ENCODE peak calls at places on chromosomes 11 and 22, in seven cellular contexts. One of them, this sample, is unnamed.

GRCh38 chr11:108278546-108278945 is 55.7 kb downstream of the ATM start:
- DNase-seq in left ventricle myocardium inferior: no peak
- DNase-seq in IMR-90: peak; percentile 2
- DNase-seq in heart left ventricle: no peak
- DNase-seq in lower lobe of right lung: no peak
- DNase-seq in H9: peak; percentile 28
- DNase-seq in aorta: no peak
- DNase-seq in this sample: peak; percentile 22

GRCh38 chr11:125214466-125215204 is 50.1 kb downstream of the PKNOX2 start:
- DNase-seq in left ventricle myocardium inferior: peak; percentile 48
- DNase-seq in IMR-90: no peak
- DNase-seq in heart left ventricle: no peak
- DNase-seq in lower lobe of right lung: no peak
- DNase-seq in H9: no peak
- DNase-seq in aorta: peak; percentile 65
- DNase-seq in this sample: peak; percentile 27

GRCh38 chr11:128235446-128235845 is 351.9 kb downstream of the ETS1 start:
- DNase-seq in left ventricle myocardium inferior: no peak
- DNase-seq in IMR-90: no peak
- DNase-seq in heart left ventricle: no peak
- DNase-seq in lower lobe of right lung: no peak
- DNase-seq in H9: no peak
- DNase-seq in aorta: no peak
- DNase-seq in this sample: no peak

GRCh38 chr11:2586091-2586792 is 113.6 kb downstream of the KCNQ1OT1 start:
- DNase-seq in left ventricle myocardium inferior: peak; percentile 9
- DNase-seq in IMR-90: no peak
- DNase-seq in heart left ventricle: peak; percentile 19
- DNase-seq in lower lobe of right lung: peak; percentile 30
- DNase-seq in H9: peak; percentile 14
- DNase-seq in aorta: peak; percentile 55
- DNase-seq in this sample: peak; percentile 15

GRCh38 chr22:23906641-23907040 is 12.5 kb downstream of the MIF start:
- DNase-seq in left ventricle myocardium inferior: no peak
- DNase-seq in IMR-90: no peak
- DNase-seq in heart left ventricle: no peak
- DNase-seq in lower lobe of right lung: no peak
- DNase-seq in H9: no peak
- DNase-seq in aorta: no peak
- DNase-seq in this sample: no peak

GRCh38 chr11:113022267-113022666 is 61.0 kb downstream of the NCAM1 start:
- DNase-seq in left ventricle myocardium inferior: no peak
- DNase-seq in IMR-90: no peak
- DNase-seq in heart left ventricle: no peak
- DNase-seq in lower lobe of right lung: no peak
- DNase-seq in H9: no peak
- DNase-seq in aorta: no peak
- DNase-seq in this sample: no peak

GRCh38 chr11:85040166-85040565 is 587.0 kb downstream of the DLG2 start:
- DNase-seq in left ventricle myocardium inferior: no peak
- DNase-seq in IMR-90: peak; percentile 40
- DNase-seq in heart left ventricle: no peak
- DNase-seq in lower lobe of right lung: no peak
- DNase-seq in H9: no peak
- DNase-seq in aorta: no peak
- DNase-seq in this sample: no peak

GRCh38 chr22:39598017-39598965 is 27.7 kb downstream of the CACNA1I start:
- DNase-seq in left ventricle myocardium inferior: no peak
- DNase-seq in IMR-90: no peak
- DNase-seq in heart left ventricle: no peak
- DNase-seq in lower lobe of right lung: peak; percentile 70
- DNase-seq in H9: peak; percentile 95
- DNase-seq in aorta: no peak
- DNase-seq in this sample: no peak

GRCh38 chr11:46277313-46277622 is 194 bp upstream of the CREB3L1 start:
- DNase-seq in left ventricle myocardium inferior: no peak
- DNase-seq in IMR-90: peak; percentile 62
- DNase-seq in heart left ventricle: no peak
- DNase-seq in lower lobe of right lung: no peak
- DNase-seq in H9: no peak
- DNase-seq in aorta: no peak
- DNase-seq in this sample: no peak

GRCh38 chr11:64216879-64217278 is 9.1 kb downstream of the TRPT1 start:
- DNase-seq in left ventricle myocardium inferior: no peak
- DNase-seq in IMR-90: no peak
- DNase-seq in heart left ventricle: no peak
- DNase-seq in lower lobe of right lung: no peak
- DNase-seq in H9: no peak
- DNase-seq in aorta: no peak
- DNase-seq in this sample: no peak

GRCh38 chr11:85029964-85030363 is 597.2 kb downstream of the DLG2 start:
- DNase-seq in left ventricle myocardium inferior: no peak
- DNase-seq in IMR-90: peak; percentile 60
- DNase-seq in heart left ventricle: no peak
- DNase-seq in lower lobe of right lung: no peak
- DNase-seq in H9: no peak
- DNase-seq in aorta: no peak
- DNase-seq in this sample: no peak

GRCh38 chr11:12818333-12819015 is 144.3 kb downstream of the TEAD1 start:
- DNase-seq in left ventricle myocardium inferior: peak; percentile 42
- DNase-seq in IMR-90: peak; percentile 89
- DNase-seq in heart left ventricle: peak; percentile 59
- DNase-seq in lower lobe of right lung: no peak
- DNase-seq in H9: no peak
- DNase-seq in aorta: no peak
- DNase-seq in this sample: no peak

GRCh38 chr22:35409783-35410662 is 10.1 kb downstream of the MCM5 start:
- DNase-seq in left ventricle myocardium inferior: no peak
- DNase-seq in IMR-90: no peak
- DNase-seq in heart left ventricle: peak; percentile 48
- DNase-seq in lower lobe of right lung: peak; percentile 80
- DNase-seq in H9: no peak
- DNase-seq in aorta: no peak
- DNase-seq in this sample: no peak

GRCh38 chr11:134170909-134171281 is 52.9 kb downstream of the NCAPD3 start:
- DNase-seq in left ventricle myocardium inferior: no peak
- DNase-seq in IMR-90: peak; percentile 47
- DNase-seq in heart left ventricle: no peak
- DNase-seq in lower lobe of right lung: no peak
- DNase-seq in H9: no peak
- DNase-seq in aorta: no peak
- DNase-seq in this sample: no peak

GRCh38 chr11:50164050-50164449 is 131.4 kb downstream of the OR4C45 start:
- DNase-seq in left ventricle myocardium inferior: no peak
- DNase-seq in IMR-90: no peak
- DNase-seq in heart left ventricle: no peak
- DNase-seq in lower lobe of right lung: no peak
- DNase-seq in H9: no peak
- DNase-seq in aorta: no peak
- DNase-seq in this sample: no peak
- H3K9me3 ChIP-seq in left ventricle myocardium inferior: peaks cover 4% of the 10 kb centered on the region
- H3K9me3 ChIP-seq in IMR-90: peaks cover 14% of the 10 kb centered on the region
- H3K9me3 ChIP-seq in heart left ventricle: no peaks in the 10 kb centered on the region
- H3K9me3 ChIP-seq in lower lobe of right lung: no peaks in the 10 kb centered on the region
- H3K9me3 ChIP-seq in H9: peaks cover 90% of the 10 kb centered on the region
- H3K9me3 ChIP-seq in aorta: peaks cover 2% of the 10 kb centered on the region
- H3K9me3 ChIP-seq in this sample: no peaks in the 10 kb centered on the region

GRCh38 chr11:89667001-89667400 is 43.1 kb upstream of the TRIM77 start:
- DNase-seq in left ventricle myocardium inferior: no peak
- DNase-seq in IMR-90: no peak
- DNase-seq in heart left ventricle: no peak
- DNase-seq in lower lobe of right lung: no peak
- DNase-seq in H9: no peak
- DNase-seq in aorta: no peak
- DNase-seq in this sample: no peak
- H3K4me1 ChIP-seq in left ventricle myocardium inferior: no peaks in the 10 kb centered on the region
- H3K4me1 ChIP-seq in IMR-90: no peaks in the 10 kb centered on the region
- H3K4me1 ChIP-seq in heart left ventricle: no peaks in the 10 kb centered on the region
- H3K4me1 ChIP-seq in lower lobe of right lung: no peaks in the 10 kb centered on the region
- H3K4me1 ChIP-seq in H9: no peaks in the 10 kb centered on the region
- H3K4me1 ChIP-seq in aorta: no peaks in the 10 kb centered on the region
- H3K4me1 ChIP-seq in this sample: no peaks in the 10 kb centered on the region

DNA sequence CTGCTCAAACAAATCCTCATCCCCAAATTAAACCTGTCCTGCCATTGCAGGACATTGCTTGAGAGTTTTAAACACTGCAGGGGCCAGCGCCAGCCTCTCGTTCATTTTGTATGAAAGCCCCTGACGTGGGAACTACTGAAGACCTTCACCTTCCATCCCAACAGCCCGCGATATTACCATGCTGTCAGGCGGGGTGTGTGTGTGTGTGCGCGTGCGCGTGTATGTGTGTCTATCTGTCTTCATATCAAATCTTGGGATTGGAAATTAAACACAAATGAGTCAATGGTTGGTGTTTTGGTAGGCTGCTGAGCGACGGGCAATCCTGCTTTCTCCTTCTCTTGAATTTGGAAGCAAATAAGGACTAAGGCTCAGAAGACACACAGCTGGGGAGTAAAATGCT is 776.9 kb downstream of the TBC1D22A start:
- DNase-seq in left ventricle myocardium inferior: no peak
- DNase-seq in IMR-90: no peak
- DNase-seq in heart left ventricle: no peak
- DNase-seq in lower lobe of right lung: no peak
- DNase-seq in H9: no peak
- DNase-seq in aorta: no peak
- DNase-seq in this sample: no peak
- H3K9me3 ChIP-seq in left ventricle myocardium inferior: peaks cover 16% of the 10 kb centered on the region
- H3K9me3 ChIP-seq in IMR-90: peaks cover 34% of the 10 kb centered on the region
- H3K9me3 ChIP-seq in heart left ventricle: peaks cover 8% of the 10 kb centered on the region
- H3K9me3 ChIP-seq in lower lobe of right lung: no peaks in the 10 kb centered on the region
- H3K9me3 ChIP-seq in H9: peaks cover 73% of the 10 kb centered on the region
- H3K9me3 ChIP-seq in aorta: peaks cover 2% of the 10 kb centered on the region
- H3K9me3 ChIP-seq in this sample: no peaks in the 10 kb centered on the region

DNA sequence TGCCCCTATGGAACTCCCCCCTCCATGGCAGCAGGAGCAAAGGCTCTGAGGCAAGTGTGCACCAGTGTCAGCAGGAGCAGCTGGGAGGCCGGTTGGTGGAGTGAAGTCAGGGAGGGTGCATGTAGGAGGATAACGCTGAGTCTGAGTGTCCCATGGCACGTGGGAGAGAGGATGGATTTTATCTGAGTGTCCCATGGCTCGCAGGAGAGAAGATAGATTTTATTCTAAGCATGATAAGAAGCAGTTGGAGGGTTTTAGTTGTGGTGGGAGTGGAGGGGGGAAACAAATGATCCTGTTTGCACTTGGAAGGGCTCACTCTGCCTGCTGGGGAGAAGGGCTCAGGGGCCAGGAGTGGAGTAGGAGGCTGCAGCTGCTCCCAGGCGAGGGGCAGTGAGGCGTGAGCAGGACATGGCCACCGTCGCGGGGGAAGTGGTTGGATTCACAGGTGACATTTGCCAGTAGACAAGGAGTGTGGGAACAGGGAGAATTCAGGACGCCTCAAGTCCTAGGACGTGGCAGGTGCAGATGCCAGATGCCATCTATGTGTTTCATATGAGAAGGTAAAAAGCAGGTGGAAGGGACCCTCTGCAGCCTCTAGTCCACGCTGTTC is 33.6 kb upstream of the PARVG start:
- DNase-seq in left ventricle myocardium inferior: no peak
- DNase-seq in IMR-90: no peak
- DNase-seq in heart left ventricle: no peak
- DNase-seq in lower lobe of right lung: no peak
- DNase-seq in H9: no peak
- DNase-seq in aorta: peak; percentile 34
- DNase-seq in this sample: no peak
- H3K4me1 ChIP-seq in left ventricle myocardium inferior: peaks cover 40% of the 10 kb centered on the region
- H3K4me1 ChIP-seq in IMR-90: peaks cover 16% of the 10 kb centered on the region
- H3K4me1 ChIP-seq in heart left ventricle: peaks cover 24% of the 10 kb centered on the region
- H3K4me1 ChIP-seq in lower lobe of right lung: peaks cover 5% of the 10 kb centered on the region
- H3K4me1 ChIP-seq in H9: peaks cover 25% of the 10 kb centered on the region
- H3K4me1 ChIP-seq in aorta: no peaks in the 10 kb centered on the region
- H3K4me1 ChIP-seq in this sample: no peaks in the 10 kb centered on the region

GRCh38 chr11:103727262-103727661 is 309.2 kb upstream of the DDI1 start:
- DNase-seq in left ventricle myocardium inferior: no peak
- DNase-seq in IMR-90: no peak
- DNase-seq in heart left ventricle: no peak
- DNase-seq in lower lobe of right lung: no peak
- DNase-seq in H9: no peak
- DNase-seq in aorta: no peak
- DNase-seq in this sample: no peak
- H3K9me3 ChIP-seq in left ventricle myocardium inferior: peaks cover 17% of the 10 kb centered on the region
- H3K9me3 ChIP-seq in IMR-90: no peaks in the 10 kb centered on the region
- H3K9me3 ChIP-seq in heart left ventricle: no peaks in the 10 kb centered on the region
- H3K9me3 ChIP-seq in lower lobe of right lung: no peaks in the 10 kb centered on the region
- H3K9me3 ChIP-seq in H9: peaks cover 15% of the 10 kb centered on the region
- H3K9me3 ChIP-seq in aorta: no peaks in the 10 kb centered on the region
- H3K9me3 ChIP-seq in this sample: no peaks in the 10 kb centered on the region

DNA sequence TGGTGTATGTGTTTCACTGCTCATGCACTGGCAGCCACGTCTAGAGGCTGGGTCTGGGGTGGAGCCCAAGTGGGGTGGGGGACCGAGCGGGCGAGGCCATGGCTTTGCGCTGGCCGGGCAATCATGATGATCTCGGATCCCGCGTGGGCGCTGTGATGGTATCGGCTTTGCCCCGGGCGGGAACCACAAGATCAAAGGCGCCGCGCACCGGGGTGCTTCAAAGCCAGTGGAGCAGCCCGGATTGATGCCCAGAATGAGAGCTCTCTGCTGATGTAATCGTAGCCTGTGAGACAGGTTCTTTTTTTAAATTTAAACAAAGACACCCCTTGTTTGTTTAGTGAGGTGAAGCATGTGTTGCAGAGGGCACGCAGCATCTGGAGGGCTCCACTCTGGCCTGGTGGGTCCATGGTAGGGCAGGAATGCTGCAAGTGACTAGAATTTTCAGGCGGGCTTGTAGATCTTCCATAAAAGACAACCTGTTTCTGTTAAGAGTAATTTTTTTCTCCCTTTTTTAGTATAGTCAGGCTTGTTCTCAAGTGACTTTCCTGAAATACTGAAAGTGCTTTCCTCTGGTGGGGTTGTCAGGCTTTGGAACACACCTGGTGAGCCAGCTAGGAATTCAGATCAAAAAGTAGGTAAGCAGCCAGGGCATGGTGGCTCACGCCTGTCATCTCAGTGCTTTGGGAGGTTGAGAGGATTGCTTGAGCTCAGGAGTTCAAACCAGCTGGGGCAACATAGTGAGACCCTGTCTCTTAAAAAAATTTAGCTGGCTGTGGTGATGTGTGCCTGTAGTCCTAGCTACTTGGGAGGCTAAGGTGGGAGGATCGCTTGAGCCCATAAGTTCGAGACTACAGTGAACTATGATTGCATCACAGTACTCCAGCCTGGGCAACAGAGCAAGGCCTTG is 40.7 kb downstream of the ZNRF3 start:
- DNase-seq in left ventricle myocardium inferior: no peak
- DNase-seq in IMR-90: no peak
- DNase-seq in heart left ventricle: peak; percentile 36
- DNase-seq in lower lobe of right lung: peak; percentile 79
- DNase-seq in H9: no peak
- DNase-seq in aorta: peak; percentile 78
- DNase-seq in this sample: no peak
- H3K4me1 ChIP-seq in left ventricle myocardium inferior: peaks cover 30% of the 10 kb centered on the region
- H3K4me1 ChIP-seq in IMR-90: no peaks in the 10 kb centered on the region
- H3K4me1 ChIP-seq in heart left ventricle: peaks cover under 1% of the 10 kb centered on the region
- H3K4me1 ChIP-seq in lower lobe of right lung: peaks cover 46% of the 10 kb centered on the region
- H3K4me1 ChIP-seq in H9: peaks cover 12% of the 10 kb centered on the region
- H3K4me1 ChIP-seq in aorta: peaks cover 5% of the 10 kb centered on the region
- H3K4me1 ChIP-seq in this sample: peaks cover 26% of the 10 kb centered on the region

GRCh38 chr22:47408409-47408808 is 646.0 kb downstream of the TBC1D22A start:
- DNase-seq in left ventricle myocardium inferior: no peak
- DNase-seq in IMR-90: no peak
- DNase-seq in heart left ventricle: no peak
- DNase-seq in lower lobe of right lung: no peak
- DNase-seq in H9: no peak
- DNase-seq in aorta: peak; percentile 15
- DNase-seq in this sample: no peak
- H3K9me3 ChIP-seq in left ventricle myocardium inferior: no peaks in the 10 kb centered on the region
- H3K9me3 ChIP-seq in IMR-90: peaks cover 7% of the 10 kb centered on the region
- H3K9me3 ChIP-seq in heart left ventricle: no peaks in the 10 kb centered on the region
- H3K9me3 ChIP-seq in lower lobe of right lung: no peaks in the 10 kb centered on the region
- H3K9me3 ChIP-seq in H9: peaks cover 86% of the 10 kb centered on the region
- H3K9me3 ChIP-seq in aorta: peaks cover 2% of the 10 kb centered on the region
- H3K9me3 ChIP-seq in this sample: no peaks in the 10 kb centered on the region

This sample was measured in tibial artery.